ENCODE peak calls at places on chromosomes 16 and 17, in nine cellular contexts. One of them, this sample, is unnamed.
A peak's percentile ranks its signal among the peaks of the same experiment; 100 is the strongest.

GRCh38 chr17:49850772-49851386 is 3.0 kb upstream of the TAC4 start:
- DNase-seq in tibial nerve: no peak
- DNase-seq in GM12865: no peak
- DNase-seq in heart right ventricle: no peak
- DNase-seq in HFFc6: no peak
- DNase-seq in NCI-H1436: no peak
- DNase-seq in cardiac fibroblast: no peak
- DNase-seq in stimulated activated CD4-positive, alpha-beta T cell treated with anti-CD3 and anti-CD28 coated beads, TNF-alpha, amount 100 ng/mL, for 1 hour: no peak
- DNase-seq in stomach: no peak
- DNase-seq in this sample: no peak

GRCh38 chr17:1474402-1475189 is 17.9 kb downstream of the MYO1C start:
- DNase-seq in tibial nerve: no peak
- DNase-seq in GM12865: peak; percentile 85
- DNase-seq in heart right ventricle: no peak
- DNase-seq in HFFc6: no peak
- DNase-seq in NCI-H1436: no peak
- DNase-seq in cardiac fibroblast: no peak
- DNase-seq in stimulated activated CD4-positive, alpha-beta T cell treated with anti-CD3 and anti-CD28 coated beads, TNF-alpha, amount 100 ng/mL, for 1 hour: no peak
- DNase-seq in stomach: no peak
- DNase-seq in this sample: no peak

GRCh38 chr17:9907883-9908648 is 3.0 kb upstream of the RCVRN start:
- DNase-seq in tibial nerve: no peak
- DNase-seq in GM12865: no peak
- DNase-seq in heart right ventricle: no peak
- DNase-seq in HFFc6: no peak
- DNase-seq in NCI-H1436: no peak
- DNase-seq in cardiac fibroblast: no peak
- DNase-seq in stimulated activated CD4-positive, alpha-beta T cell treated with anti-CD3 and anti-CD28 coated beads, TNF-alpha, amount 100 ng/mL, for 1 hour: no peak
- DNase-seq in stomach: no peak
- DNase-seq in this sample: no peak

GRCh38 chr17:80840011-80840410 is 151.6 kb upstream of the CHMP6 start:
- DNase-seq in tibial nerve: no peak
- DNase-seq in GM12865: no peak
- DNase-seq in heart right ventricle: no peak
- DNase-seq in HFFc6: no peak
- DNase-seq in NCI-H1436: no peak
- DNase-seq in cardiac fibroblast: no peak
- DNase-seq in stimulated activated CD4-positive, alpha-beta T cell treated with anti-CD3 and anti-CD28 coated beads, TNF-alpha, amount 100 ng/mL, for 1 hour: no peak
- DNase-seq in stomach: no peak
- DNase-seq in this sample: no peak

GRCh38 chr16:78489072-78489471 is 389.6 kb downstream of the WWOX start:
- DNase-seq in tibial nerve: no peak
- DNase-seq in GM12865: no peak
- DNase-seq in heart right ventricle: no peak
- DNase-seq in HFFc6: no peak
- DNase-seq in NCI-H1436: no peak
- DNase-seq in cardiac fibroblast: no peak
- DNase-seq in stimulated activated CD4-positive, alpha-beta T cell treated with anti-CD3 and anti-CD28 coated beads, TNF-alpha, amount 100 ng/mL, for 1 hour: no peak
- DNase-seq in stomach: no peak
- DNase-seq in this sample: no peak

GRCh38 chr16:86964846-86965245 is 352.3 kb downstream of the C16orf95 start:
- DNase-seq in tibial nerve: no peak
- DNase-seq in GM12865: no peak
- DNase-seq in heart right ventricle: no peak
- DNase-seq in HFFc6: no peak
- DNase-seq in NCI-H1436: no peak
- DNase-seq in cardiac fibroblast: no peak
- DNase-seq in stimulated activated CD4-positive, alpha-beta T cell treated with anti-CD3 and anti-CD28 coated beads, TNF-alpha, amount 100 ng/mL, for 1 hour: no peak
- DNase-seq in stomach: no peak
- DNase-seq in this sample: no peak

GRCh38 chr16:87363771-87364476 is 19.7 kb downstream of the FBXO31 start:
- DNase-seq in tibial nerve: no peak
- DNase-seq in GM12865: no peak
- DNase-seq in heart right ventricle: peak; percentile 44
- DNase-seq in HFFc6: peak; percentile 29
- DNase-seq in NCI-H1436: no peak
- DNase-seq in cardiac fibroblast: no peak
- DNase-seq in stimulated activated CD4-positive, alpha-beta T cell treated with anti-CD3 and anti-CD28 coated beads, TNF-alpha, amount 100 ng/mL, for 1 hour: no peak
- DNase-seq in stomach: peak; percentile 52
- DNase-seq in this sample: no peak

GRCh38 chr17:65183736-65184135 is 46.6 kb downstream of the RGS9 start:
- DNase-seq in tibial nerve: no peak
- DNase-seq in GM12865: no peak
- DNase-seq in heart right ventricle: no peak
- DNase-seq in HFFc6: peak; percentile 55
- DNase-seq in NCI-H1436: no peak
- DNase-seq in cardiac fibroblast: peak; percentile 75
- DNase-seq in stimulated activated CD4-positive, alpha-beta T cell treated with anti-CD3 and anti-CD28 coated beads, TNF-alpha, amount 100 ng/mL, for 1 hour: no peak
- DNase-seq in stomach: no peak
- DNase-seq in this sample: no peak

GRCh38 chr16:48622456-48623303 is 12.7 kb upstream of the N4BP1 start:
- DNase-seq in tibial nerve: no peak
- DNase-seq in GM12865: no peak
- DNase-seq in heart right ventricle: no peak
- DNase-seq in HFFc6: no peak
- DNase-seq in NCI-H1436: no peak
- DNase-seq in cardiac fibroblast: no peak
- DNase-seq in stimulated activated CD4-positive, alpha-beta T cell treated with anti-CD3 and anti-CD28 coated beads, TNF-alpha, amount 100 ng/mL, for 1 hour: no peak
- DNase-seq in stomach: peak; percentile 17
- DNase-seq in this sample: no peak

GRCh38 chr16:67110136-67110847 is 551 bp downstream of the PHAF1 start:
- DNase-seq in tibial nerve: no peak
- DNase-seq in GM12865: no peak
- DNase-seq in heart right ventricle: no peak
- DNase-seq in HFFc6: no peak
- DNase-seq in NCI-H1436: no peak
- DNase-seq in cardiac fibroblast: no peak
- DNase-seq in stimulated activated CD4-positive, alpha-beta T cell treated with anti-CD3 and anti-CD28 coated beads, TNF-alpha, amount 100 ng/mL, for 1 hour: no peak
- DNase-seq in stomach: no peak
- DNase-seq in this sample: no peak

GRCh38 chr17:75406222-75406615 is 741 bp upstream of the GRB2 start:
- DNase-seq in tibial nerve: no peak
- DNase-seq in GM12865: peak; percentile 40
- DNase-seq in heart right ventricle: no peak
- DNase-seq in HFFc6: no peak
- DNase-seq in NCI-H1436: no peak
- DNase-seq in cardiac fibroblast: no peak
- DNase-seq in stimulated activated CD4-positive, alpha-beta T cell treated with anti-CD3 and anti-CD28 coated beads, TNF-alpha, amount 100 ng/mL, for 1 hour: no peak
- DNase-seq in stomach: no peak
- DNase-seq in this sample: no peak

GRCh38 chr17:81329279-81329926 is 34.3 kb upstream of the SLC38A10 start:
- DNase-seq in tibial nerve: peak; percentile 68
- DNase-seq in GM12865: peak; percentile 68
- DNase-seq in heart right ventricle: peak; percentile 72
- DNase-seq in HFFc6: peak; percentile 87
- DNase-seq in NCI-H1436: no peak
- DNase-seq in cardiac fibroblast: peak; percentile 88
- DNase-seq in stimulated activated CD4-positive, alpha-beta T cell treated with anti-CD3 and anti-CD28 coated beads, TNF-alpha, amount 100 ng/mL, for 1 hour: no peak
- DNase-seq in stomach: peak; percentile 80
- DNase-seq in this sample: no peak

GRCh38 chr16:53864819-53865491 is 161.0 kb downstream of the FTO start:
- DNase-seq in tibial nerve: no peak
- DNase-seq in GM12865: no peak
- DNase-seq in heart right ventricle: no peak
- DNase-seq in HFFc6: peak; percentile 7
- DNase-seq in NCI-H1436: no peak
- DNase-seq in cardiac fibroblast: peak; percentile 59
- DNase-seq in stimulated activated CD4-positive, alpha-beta T cell treated with anti-CD3 and anti-CD28 coated beads, TNF-alpha, amount 100 ng/mL, for 1 hour: no peak
- DNase-seq in stomach: no peak
- DNase-seq in this sample: no peak

GRCh38 chr16:57894390-57895080 is 76.4 kb downstream of the CNGB1 start:
- DNase-seq in tibial nerve: no peak
- DNase-seq in GM12865: no peak
- DNase-seq in heart right ventricle: no peak
- DNase-seq in HFFc6: no peak
- DNase-seq in NCI-H1436: no peak
- DNase-seq in cardiac fibroblast: no peak
- DNase-seq in stimulated activated CD4-positive, alpha-beta T cell treated with anti-CD3 and anti-CD28 coated beads, TNF-alpha, amount 100 ng/mL, for 1 hour: no peak
- DNase-seq in stomach: no peak
- DNase-seq in this sample: no peak

GRCh38 chr16:84084570-84085270 is 32.0 kb downstream of the MBTPS1 start:
- DNase-seq in tibial nerve: peak; percentile 47
- DNase-seq in GM12865: peak; percentile 88
- DNase-seq in heart right ventricle: peak; percentile 64
- DNase-seq in HFFc6: peak; percentile 39
- DNase-seq in NCI-H1436: peak; percentile 65
- DNase-seq in cardiac fibroblast: peak; percentile 74
- DNase-seq in stimulated activated CD4-positive, alpha-beta T cell treated with anti-CD3 and anti-CD28 coated beads, TNF-alpha, amount 100 ng/mL, for 1 hour: peak; percentile 18
- DNase-seq in stomach: peak; percentile 76
- DNase-seq in this sample: peak; percentile 46

GRCh38 chr16:87317766-87318121 is 552 bp upstream of the C16orf95 start:
- DNase-seq in tibial nerve: no peak
- DNase-seq in GM12865: peak; percentile 69
- DNase-seq in heart right ventricle: peak; percentile 16
- DNase-seq in HFFc6: peak; percentile 46
- DNase-seq in NCI-H1436: no peak
- DNase-seq in cardiac fibroblast: peak; percentile 75
- DNase-seq in stimulated activated CD4-positive, alpha-beta T cell treated with anti-CD3 and anti-CD28 coated beads, TNF-alpha, amount 100 ng/mL, for 1 hour: no peak
- DNase-seq in stomach: peak; percentile 53
- DNase-seq in this sample: no peak

GRCh38 chr17:81476635-81477034 is 36.0 kb downstream of the ACTG1 start:
- DNase-seq in tibial nerve: no peak
- DNase-seq in GM12865: no peak
- DNase-seq in heart right ventricle: no peak
- DNase-seq in HFFc6: no peak
- DNase-seq in NCI-H1436: no peak
- DNase-seq in cardiac fibroblast: no peak
- DNase-seq in stimulated activated CD4-positive, alpha-beta T cell treated with anti-CD3 and anti-CD28 coated beads, TNF-alpha, amount 100 ng/mL, for 1 hour: no peak
- DNase-seq in stomach: no peak
- DNase-seq in this sample: no peak

GRCh38 chr17:42683407-42684031 is 1.2 kb downstream of the CNTNAP1 start:
- DNase-seq in tibial nerve: no peak
- DNase-seq in GM12865: peak; percentile 47
- DNase-seq in heart right ventricle: no peak
- DNase-seq in HFFc6: no peak
- DNase-seq in NCI-H1436: no peak
- DNase-seq in cardiac fibroblast: no peak
- DNase-seq in stimulated activated CD4-positive, alpha-beta T cell treated with anti-CD3 and anti-CD28 coated beads, TNF-alpha, amount 100 ng/mL, for 1 hour: no peak
- DNase-seq in stomach: peak; percentile 63
- DNase-seq in this sample: no peak

GRCh38 chr17:38705523-38705802 is 390 bp downstream of the MLLT6 start:
- DNase-seq in tibial nerve: no peak
- DNase-seq in GM12865: no peak
- DNase-seq in heart right ventricle: no peak
- DNase-seq in HFFc6: no peak
- DNase-seq in NCI-H1436: no peak
- DNase-seq in cardiac fibroblast: no peak
- DNase-seq in stimulated activated CD4-positive, alpha-beta T cell treated with anti-CD3 and anti-CD28 coated beads, TNF-alpha, amount 100 ng/mL, for 1 hour: no peak
- DNase-seq in stomach: no peak
- DNase-seq in this sample: peak; percentile 52

GRCh38 chr17:49984776-49985175 is 10.2 kb downstream of the DLX3 start:
- DNase-seq in tibial nerve: no peak
- DNase-seq in GM12865: no peak
- DNase-seq in heart right ventricle: no peak
- DNase-seq in HFFc6: no peak
- DNase-seq in NCI-H1436: no peak
- DNase-seq in cardiac fibroblast: no peak
- DNase-seq in stimulated activated CD4-positive, alpha-beta T cell treated with anti-CD3 and anti-CD28 coated beads, TNF-alpha, amount 100 ng/mL, for 1 hour: no peak
- DNase-seq in stomach: no peak
- DNase-seq in this sample: no peak

This sample was measured in memory B cell.